ENCODE peak calls at places on chromosomes 3 and 15, in six cellular contexts. W is mammary epithelial cell, E is neural progenitor cell, T is uterus, A is adrenal gland, M is left ventricle myocardium inferior. F is an unnamed sample. For H3K4me1, the result is how much of the 10 kb centered on the place peaks cover.

GRCh38 chr3:171306631-171307030 is 153.6 kb downstream of the TNIK start:
- DNase-seq in W (peak), E (no peak), T (peak), A (peak), M (peak), F (no peak)

GRCh38 chr3:160554980-160555379 is 10.4 kb downstream of the KPNA4 start:
- DNase-seq in W (no peak), E (no peak), T (no peak), A (no peak), M (no peak), F (no peak)

GRCh38 chr15:91199511-91199910 is 99.5 kb downstream of the SV2B start:
- DNase-seq in W (no peak), E (no peak), T (no peak), A (no peak), M (no peak), F (no peak)

GRCh38 chr3:160403028-160403545 is 3.6 kb downstream of the SMC4 start:
- DNase-seq in W (peak), E (no peak), T (no peak), A (no peak), M (no peak), F (no peak)

GRCh38 chr15:63915888-63916731 is 82.4 kb upstream of the HERC1 start:
- DNase-seq in W (no peak), E (peak), T (no peak), A (no peak), M (no peak), F (no peak)

GRCh38 chr15:38028869-38029268 is 94.4 kb downstream of the TMCO5A start:
- DNase-seq in W (no peak), E (no peak), T (no peak), A (no peak), M (no peak), F (no peak)

GRCh38 chr3:181006541-181006940 is 17.0 kb upstream of the DNAJC19 start:
- DNase-seq in W (no peak), E (no peak), T (no peak), A (no peak), M (no peak), F (no peak)

GRCh38 chr15:64090527-64090926 is 3.1 kb downstream of the CIAO2A start:
- DNase-seq in W (no peak), E (no peak), T (no peak), A (no peak), M (no peak), F (no peak)

DNA sequence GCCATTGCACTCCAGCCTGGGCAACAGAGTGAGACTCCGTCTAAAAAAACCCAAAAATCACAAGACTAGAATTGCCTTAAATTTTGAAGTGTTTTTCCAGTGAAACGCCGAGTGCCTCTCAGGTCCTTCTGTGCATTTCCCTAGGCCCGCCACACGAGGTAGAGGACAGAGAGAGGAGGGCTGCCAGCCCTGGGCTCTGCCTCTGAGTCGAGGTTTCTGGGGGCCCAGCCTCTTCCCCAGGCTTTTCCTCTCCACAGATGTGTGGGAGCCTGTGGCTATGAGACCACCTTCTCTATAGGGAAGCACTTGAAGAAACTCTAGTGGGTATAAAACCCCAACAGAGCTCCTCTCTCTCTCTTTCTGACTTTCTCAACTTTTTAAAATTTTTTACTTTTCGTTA is 10.9 kb upstream of the EHD4 start:
- DNase-seq in W (no peak), E (no peak), T (no peak), A (no peak), M (no peak), F (no peak)
- TF ChIP-seq CTCF in W (no peak), E (no peak), T (no peak), A (no peak), M (no peak), F (no peak)

GRCh38 chr15:40936709-40937666 is 7.8 kb downstream of the DLL4 start:
- DNase-seq in W (no peak), E (peak), T (no peak), A (no peak), M (no peak), F (no peak)
- H3K4me3 ChIP-seq in W (no peak), E (no peak), T (no peak), A (no peak), M (peak), F (no peak)

DNA sequence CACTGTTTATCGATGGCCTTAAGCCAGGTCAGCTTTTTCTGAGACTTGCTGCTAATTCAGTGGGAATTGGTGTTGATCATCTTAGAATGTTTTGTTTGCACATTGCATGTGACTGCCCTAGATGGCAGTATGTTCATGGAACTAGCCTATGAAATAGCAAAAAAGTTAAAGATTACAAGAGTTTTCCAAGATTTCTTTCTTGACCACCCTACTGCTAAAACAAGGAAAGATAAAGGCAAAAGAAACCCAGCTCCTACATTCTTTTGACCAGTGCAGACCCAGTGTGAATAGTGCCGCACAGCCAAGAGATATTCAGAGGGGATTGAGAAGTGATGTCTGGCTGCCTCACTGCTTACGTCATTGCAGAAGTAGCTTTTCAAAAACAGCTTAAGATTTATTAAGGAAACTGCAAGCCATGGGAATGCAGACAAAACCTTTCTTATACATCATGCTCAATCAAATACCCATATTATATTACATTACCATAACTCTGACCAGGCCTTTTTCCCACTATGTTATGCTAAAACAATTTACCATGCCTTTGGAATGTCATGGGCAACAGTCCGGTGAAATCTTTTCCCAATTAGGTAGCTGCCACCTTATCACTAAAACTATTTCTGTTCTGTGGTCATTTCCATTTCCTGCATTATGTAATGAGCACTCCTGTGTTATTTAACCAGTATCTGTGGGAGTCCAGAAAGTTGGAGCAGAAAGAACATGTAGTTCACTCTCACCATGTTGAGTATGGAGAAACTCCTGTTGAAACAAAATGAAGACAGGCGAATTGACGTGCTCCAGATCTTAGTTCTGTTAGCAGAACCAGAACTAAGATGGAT is 6.0 kb downstream of the PHLDB2 start:
- DNase-seq in W (peak), E (no peak), T (no peak), A (no peak), M (no peak), F (no peak)
- H3K4me1 ChIP-seq in W (under half), E (half or more), T (under half), A (under half), M (half or more), F (under half)

GRCh38 chr3:30934208-30934550 is 39.7 kb upstream of the GADL1 start:
- DNase-seq in W (peak), E (peak), T (no peak), A (peak), M (no peak), F (no peak)
- TF ChIP-seq CTCF in W (peak), E (peak), T (peak), A (no peak), M (peak), F (no peak)

DNA sequence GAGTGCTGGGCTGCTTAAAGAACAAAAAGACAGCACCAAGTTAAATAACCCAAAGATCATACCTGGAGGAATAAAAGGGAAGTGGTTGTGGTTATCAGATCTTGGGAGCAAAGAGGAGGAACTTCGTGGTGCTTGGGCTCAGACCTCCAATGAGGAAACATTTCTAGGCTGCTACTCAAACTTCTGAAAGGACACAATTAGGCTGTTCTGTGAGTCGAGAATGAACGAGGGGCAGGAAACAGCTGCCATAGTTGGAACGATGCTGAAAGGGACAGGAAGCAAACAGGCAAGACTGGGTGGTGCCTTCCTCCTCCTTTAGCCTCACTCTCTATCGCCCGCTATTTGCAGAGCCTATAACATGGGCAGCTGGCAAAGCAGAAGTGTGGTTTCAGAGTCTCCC is 276.3 kb upstream of the ARRDC4 start:
- DNase-seq in W (no peak), E (no peak), T (no peak), A (no peak), M (no peak), F (no peak)
- H3K4me3 ChIP-seq in W (no peak), E (no peak), T (no peak), A (no peak), M (no peak), F (no peak)

DNA sequence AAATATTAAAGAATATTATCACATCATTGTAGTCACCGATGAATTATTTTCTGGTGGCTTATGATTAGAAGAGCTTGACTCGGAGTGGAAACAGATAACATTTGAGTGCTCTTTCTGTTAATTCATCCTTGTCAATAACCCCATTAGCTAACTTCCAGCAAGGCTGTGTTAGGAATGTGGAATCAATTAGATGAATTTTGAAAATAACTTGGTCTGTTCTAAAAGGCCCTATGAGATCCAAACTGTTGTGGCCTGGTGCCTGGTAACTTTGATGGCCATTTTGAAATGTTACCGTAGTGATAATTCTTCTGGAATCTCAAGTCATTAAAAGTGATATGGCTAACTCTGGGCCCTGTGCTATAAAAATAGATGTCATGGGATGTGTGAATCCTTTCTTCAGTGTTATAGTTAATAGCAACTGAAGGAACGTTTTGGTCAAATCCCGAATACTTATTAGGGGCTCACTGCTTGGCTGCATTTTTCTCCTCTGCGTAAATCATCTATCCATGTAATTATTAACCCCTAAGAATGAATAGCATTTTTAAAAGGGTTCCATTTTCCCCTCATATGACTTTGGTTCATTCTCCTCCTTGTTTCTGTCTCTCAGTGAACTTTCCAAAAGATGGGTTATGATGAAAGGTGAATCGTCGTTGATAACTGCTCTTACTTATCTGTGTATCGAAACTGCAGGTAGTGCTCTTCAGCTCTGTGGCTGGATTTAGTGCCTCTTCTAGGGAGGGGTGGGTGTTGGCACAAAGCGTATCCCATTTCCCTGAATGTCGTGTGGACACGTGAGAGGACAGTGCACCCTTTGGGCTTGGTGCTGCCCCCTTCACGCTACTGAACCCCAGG is 82.7 kb downstream of the IGF1R start:
- DNase-seq in W (no peak), E (no peak), T (no peak), A (no peak), M (no peak), F (no peak)
- H3K4me1 ChIP-seq in W (half or more), E (half or more), T (under half), A (half or more), M (half or more), F (under half)

GRCh38 chr3:139934557-139935070 is 371 bp upstream of the CLSTN2 start:
- DNase-seq in W (peak), E (peak), T (peak), A (peak), M (peak), F (no peak)
- TF ChIP-seq CTCF in W (no peak), E (peak), T (peak), A (no peak), M (peak), F (no peak)

GRCh38 chr15:73368301-73369072 is at the start of gene HCN4:
- DNase-seq in W (no peak), E (peak), T (no peak), A (no peak), M (peak), F (no peak)

GRCh38 chr15:73367624-73368300 is 996 bp downstream of the HCN4 start:
- DNase-seq in W (no peak), E (peak), T (no peak), A (no peak), M (no peak), F (no peak)

GRCh38 chr15:73369073-73369694 is 426 bp upstream of the HCN4 start:
- DNase-seq in W (no peak), E (peak), T (no peak), A (no peak), M (no peak), F (no peak)

GRCh38 chr15:73364070-73364469 is 4.7 kb downstream of the HCN4 start:
- DNase-seq in W (no peak), E (no peak), T (no peak), A (no peak), M (no peak), F (no peak)

GRCh38 chr15:73366766-73367623 is 1.8 kb downstream of the HCN4 start:
- DNase-seq in W (no peak), E (peak), T (no peak), A (no peak), M (no peak), F (no peak)
- H3K4me3 ChIP-seq in W (no peak), E (peak), T (no peak), A (no peak), M (peak), F (no peak)